ENCODE peak calls at places on chromosomes 3 and 15, in ten cellular contexts. E, X, L, T, F, W, B, H, Y and D are unnamed samples.

GRCh38 chr3:63656791-63657190 is 4.3 kb downstream of the SNTN start:
- DNase-seq in L (no peak), E (no peak), H (no peak), Y (no peak), X (no peak), B (no peak), F (no peak), T (no peak), W (no peak), D (no peak)

GRCh38 chr3:107992976-107993684 is 97.7 kb downstream of the CD47 start:
- DNase-seq in F (no peak), X (no peak), L (no peak), Y (no peak), W (no peak), E (no peak), T (no peak), H (no peak), B (no peak), D (no peak)

GRCh38 chr3:129424185-129424841 is 4.1 kb downstream of the EFCAB12 start:
- DNase-seq in X (peak; percentile 50), Y (peak; percentile 82), L (no peak), W (peak; percentile 44), E (no peak), H (no peak), F (no peak), B (no peak), T (no peak), D (no peak)

GRCh38 chr3:25520926-25521559 is 93.0 kb downstream of the RARB start:
- DNase-seq in H (no peak), Y (no peak), X (no peak), L (no peak), F (no peak), T (no peak), W (no peak), E (no peak), B (no peak), D (no peak)

GRCh38 chr3:117322866-117323265 is 613.3 kb downstream of the TUSC7 start:
- DNase-seq in T (no peak), X (no peak), H (no peak), W (no peak), B (no peak), F (no peak), E (no peak), L (no peak), Y (no peak), D (no peak)

GRCh38 chr3:2657408-2657807 is 452.8 kb downstream of the IL5RA start:
- DNase-seq in W (no peak), L (no peak), H (no peak), F (no peak), X (no peak), T (no peak), B (no peak), E (no peak), Y (no peak), D (no peak)

GRCh38 chr3:143413372-143413771 is 293.8 kb downstream of the CHST2 start:
- DNase-seq in B (no peak), F (no peak), X (no peak), E (no peak), T (no peak), H (no peak), Y (no peak), L (no peak), W (no peak), D (no peak)

GRCh38 chr15:77610731-77611130 is 22.0 kb downstream of the LINGO1 start:
- DNase-seq in B (no peak), T (no peak), W (no peak), X (no peak), Y (no peak), F (no peak), E (no peak), L (no peak), H (no peak), D (no peak)

GRCh38 chr3:98560911-98561310 is 29.1 kb downstream of the GPR15 start:
- DNase-seq in X (no peak), B (no peak), H (no peak), T (no peak), F (no peak), E (no peak), L (no peak), Y (no peak), W (no peak), D (no peak)

GRCh38 chr3:123503200-123503599 is 54.3 kb upstream of the ADCY5 start:
- DNase-seq in H (no peak), Y (no peak), B (no peak), L (no peak), W (no peak), T (no peak), F (no peak), X (no peak), E (no peak), D (no peak)

GRCh38 chr3:12185172-12185710 is 26.5 kb upstream of the TIMP4 start:
- DNase-seq in T (no peak), L (no peak), H (no peak), B (no peak), X (no peak), W (no peak), E (no peak), F (no peak), Y (no peak), D (no peak)

GRCh38 chr15:29934251-29934650 is 112.0 kb upstream of the TJP1 start:
- DNase-seq in H (no peak), B (no peak), X (no peak), L (peak; percentile 49), E (no peak), Y (no peak), T (no peak), F (no peak), W (no peak), D (no peak)
- TF ChIP-seq POLR2A in H (no peak), B (no peak), X (no peak), L (no peak), E (no peak), Y (no peak), T (no peak), F (no peak), W (no peak), D (no peak)

GRCh38 chr3:152252750-152253149 is 16.0 kb upstream of the MBNL1 start:
- DNase-seq in F (no peak), X (no peak), T (no peak), Y (no peak), W (no peak), B (no peak), L (no peak), E (no peak), H (no peak), D (no peak)
- H3K27ac ChIP-seq in F (no peak overlapping the region), X (no peak overlapping the region), T (peak overlapping the region; percentile 35), Y (no peak overlapping the region), W (no peak overlapping the region), B (no peak overlapping the region), L (no peak overlapping the region), E (no peak overlapping the region), H (no peak overlapping the region), D (no peak overlapping the region)

DNA sequence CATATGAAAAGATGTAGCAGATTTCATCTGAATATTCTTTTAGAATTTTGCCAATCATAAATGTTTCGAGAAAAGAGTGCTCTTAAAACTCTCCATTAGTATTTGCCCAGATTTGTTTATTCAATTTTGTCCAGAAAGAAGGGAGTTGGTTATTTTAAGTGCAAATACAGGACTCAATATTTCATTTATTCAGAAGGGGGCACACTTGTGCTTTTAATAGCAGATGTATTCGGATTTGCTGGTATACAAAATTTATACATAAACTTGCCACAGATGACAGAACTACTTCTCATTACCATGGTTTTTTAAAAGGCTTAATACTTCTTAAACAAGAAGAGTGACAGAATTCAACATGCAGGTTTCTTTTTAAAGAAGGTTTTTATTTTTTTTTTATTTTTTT is 69.8 kb upstream of the GRM7 start:
- DNase-seq in X (no peak), T (no peak), Y (no peak), W (no peak), E (no peak), B (no peak), L (no peak), F (no peak), H (no peak), D (no peak)
- TF ChIP-seq CTCF in X (no peak), T (no peak), Y (peak; percentile 12), W (no peak), E (peak; percentile 25), B (peak; percentile 6), L (no peak), F (peak; percentile 26), H (no peak), D (no peak)

DNA sequence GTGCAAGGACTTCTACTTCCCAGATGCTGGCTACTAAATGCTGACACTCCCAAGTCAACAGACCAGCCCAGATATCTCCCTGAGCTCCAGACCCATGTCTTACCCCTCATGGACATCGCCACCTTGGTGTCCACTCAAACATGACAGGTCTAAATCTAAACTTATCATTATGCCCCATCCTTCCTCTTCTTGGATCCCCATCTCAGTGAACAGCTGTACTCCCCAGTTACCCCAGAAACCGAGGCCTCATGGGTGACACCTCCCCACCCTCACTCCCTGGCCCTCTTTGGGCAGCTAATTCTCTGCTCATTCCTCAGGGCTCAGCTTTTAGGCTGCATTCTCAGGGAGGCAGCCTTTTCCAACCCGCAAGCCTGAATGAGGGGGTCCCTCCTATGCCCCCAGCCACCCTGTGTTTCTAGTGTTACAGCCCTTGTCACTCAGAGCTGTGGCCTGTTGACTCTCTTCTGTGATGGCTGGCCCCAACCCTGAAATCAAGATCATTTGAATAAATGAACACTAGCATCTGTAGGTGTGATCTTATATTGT is 5.4 kb downstream of the EHD4 start:
- DNase-seq in E (no peak), H (no peak), Y (no peak), W (peak; percentile 28), B (no peak), L (no peak), X (peak; percentile 20), F (no peak), T (no peak), D (no peak)
- TF ChIP-seq POLR2A in E (no peak), H (no peak), Y (no peak), W (no peak), B (no peak), L (no peak), X (no peak), F (no peak), T (no peak), D (no peak)

GRCh38 chr15:55715355-55716076 is 27.4 kb downstream of the PRTG start:
- DNase-seq in Y (no peak), B (no peak), W (no peak), F (no peak), X (no peak), H (no peak), L (no peak), T (no peak), E (no peak), D (no peak)
- H3K27ac ChIP-seq in Y (no peak overlapping the region), B (no peak overlapping the region), W (no peak overlapping the region), F (no peak overlapping the region), X (no peak overlapping the region), H (no peak overlapping the region), L (no peak overlapping the region), T (no peak overlapping the region), E (no peak overlapping the region), D (no peak overlapping the region)